ENCODE peak calls at places on chromosomes 16 and 17, in eight cellular contexts. N is CD8-positive, alpha-beta T cell; Y is spleen; F is HL-60; O is aorta; L is IMR-90; T is PC-9; V is psoas muscle. X is an unnamed sample.

GRCh38 chr16:49835116-49835880 is 20.6 kb downstream of the ZNF423 start:
- DNase-seq in T (no peak), F (no peak), N (no peak), Y (no peak), O (no peak), L (no peak), V (peak; percentile 60), X (no peak)

GRCh38 chr17:61235821-61236197 is 163.8 kb upstream of the TBX2 start:
- DNase-seq in N (no peak), V (no peak), O (no peak), L (peak; percentile 84), Y (no peak), F (no peak), T (no peak), X (peak; percentile 64)

GRCh38 chr17:64787921-64788271 is 125.8 kb upstream of the SMURF2 start:
- DNase-seq in V (peak; percentile 76), Y (no peak), F (no peak), O (peak; percentile 62), L (no peak), N (no peak), T (no peak), X (no peak)

GRCh38 chr16:25121824-25122600 is 10.5 kb downstream of the LCMT1 start:
- DNase-seq in V (no peak), Y (no peak), T (no peak), L (no peak), F (no peak), O (no peak), N (no peak), X (no peak)

GRCh38 chr16:80509872-80510271 is 30.9 kb upstream of the DYNLRB2 start:
- DNase-seq in Y (no peak), L (no peak), N (no peak), T (no peak), O (no peak), F (peak; percentile 15), V (no peak), X (no peak)

GRCh38 chr17:74176546-74177001 is 26.9 kb upstream of the RPL38 start:
- DNase-seq in T (peak; percentile 43), O (peak; percentile 81), V (peak; percentile 61), Y (peak; percentile 71), F (peak; percentile 51), L (peak; percentile 48), N (peak; percentile 24), X (peak; percentile 53)

GRCh38 chr16:68401871-68402747 is 46.2 kb downstream of the SMPD3 start:
- DNase-seq in V (no peak), O (peak; percentile 43), F (peak; percentile 54), N (no peak), T (peak; percentile 69), L (peak; percentile 68), Y (peak; percentile 31), X (no peak)

GRCh38 chr17:76714822-76715461 is 4.2 kb upstream of the MXRA7 start:
- DNase-seq in N (peak; percentile 88), T (no peak), V (peak; percentile 78), Y (peak; percentile 89), O (peak; percentile 91), F (peak; percentile 77), L (peak; percentile 59), X (peak; percentile 85)

GRCh38 chr17:50117202-50118040 is 12.5 kb downstream of the SAMD14 start:
- DNase-seq in N (peak; percentile 68), Y (peak; percentile 87), F (peak; percentile 61), V (peak; percentile 85), L (peak; percentile 35), O (peak; percentile 89), T (no peak), X (peak; percentile 66)

GRCh38 chr16:28984619-28985135 is at the start of gene LAT:
- DNase-seq in O (no peak), F (peak; percentile 68), T (no peak), Y (peak; percentile 94), V (peak; percentile 62), N (peak; percentile 85), L (no peak), X (peak; percentile 12)

GRCh38 chr17:36823850-36824677 is 113.2 kb upstream of the LHX1 start:
- DNase-seq in V (no peak), L (no peak), T (no peak), O (no peak), N (no peak), F (no peak), Y (peak; percentile 46), X (no peak)

GRCh38 chr16:78177927-78178326 is 78.5 kb downstream of the WWOX start:
- DNase-seq in T (no peak), V (no peak), N (no peak), O (no peak), Y (no peak), F (no peak), L (no peak), X (no peak)

GRCh38 chr17:78981010-78981888 is 1.5 kb upstream of the LGALS3BP start:
- DNase-seq in L (no peak), V (no peak), T (no peak), N (no peak), O (no peak), Y (no peak), F (no peak), X (no peak)

GRCh38 chr17:12673788-12674187 is 8.1 kb downstream of the MYOCD start:
- DNase-seq in Y (no peak), T (no peak), O (no peak), N (no peak), L (peak; percentile 75), V (no peak), F (no peak), X (no peak)

GRCh38 chr16:77540656-77541055 is 105.8 kb upstream of the ADAMTS18 start:
- DNase-seq in T (no peak), F (no peak), N (no peak), V (no peak), Y (no peak), L (no peak), O (no peak), X (no peak)

GRCh38 chr17:49471769-49472168 is 23.3 kb upstream of the NGFR start:
- DNase-seq in F (no peak), N (no peak), T (no peak), O (no peak), L (no peak), V (peak; percentile 7), Y (no peak), X (no peak)

GRCh38 chr17:59753522-59754467 is 46.3 kb downstream of the VMP1 start:
- DNase-seq in V (no peak), F (peak; percentile 58), Y (no peak), T (peak; percentile 79), L (peak; percentile 93), N (peak; percentile 15), O (no peak), X (no peak)

GRCh38 chr17:65261682-65262636 is 124.8 kb downstream of the RGS9 start:
- DNase-seq in T (no peak), O (no peak), F (no peak), L (peak; percentile 46), V (no peak), N (no peak), Y (no peak), X (no peak)

GRCh38 chr16:2422123-2422867 is 7.0 kb upstream of the CCNF start:
- DNase-seq in Y (no peak), T (no peak), L (no peak), N (no peak), F (no peak), V (no peak), O (no peak), X (no peak)

DNA sequence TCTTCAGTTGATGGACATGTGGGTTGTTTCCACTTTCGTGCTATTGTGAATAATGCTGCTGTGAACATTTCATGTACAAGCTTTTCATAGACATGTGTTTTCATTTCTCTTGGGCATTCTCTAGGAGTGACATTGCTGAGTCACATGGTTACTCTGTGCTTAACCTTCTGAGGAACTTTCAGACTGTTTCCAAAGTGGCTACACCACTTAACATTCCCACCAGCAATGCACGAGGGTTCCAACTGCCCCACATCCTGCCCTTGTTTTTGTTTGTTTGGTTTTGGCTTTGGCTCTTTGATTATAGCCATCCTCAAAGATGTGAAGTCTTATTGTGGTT is 14.2 kb upstream of the PEMT start:
- DNase-seq in O (no peak), V (no peak), Y (no peak), N (no peak), T (no peak), L (peak; percentile 58), F (no peak), X (peak; percentile 53)
- H3K27ac ChIP-seq in O (no peak overlapping the region), V (no peak overlapping the region), Y (peak overlapping the region; percentile 51), N (no peak overlapping the region), T (no peak overlapping the region), L (no peak overlapping the region), F (no peak overlapping the region), X (peak overlapping the region; percentile 43)

DNA sequence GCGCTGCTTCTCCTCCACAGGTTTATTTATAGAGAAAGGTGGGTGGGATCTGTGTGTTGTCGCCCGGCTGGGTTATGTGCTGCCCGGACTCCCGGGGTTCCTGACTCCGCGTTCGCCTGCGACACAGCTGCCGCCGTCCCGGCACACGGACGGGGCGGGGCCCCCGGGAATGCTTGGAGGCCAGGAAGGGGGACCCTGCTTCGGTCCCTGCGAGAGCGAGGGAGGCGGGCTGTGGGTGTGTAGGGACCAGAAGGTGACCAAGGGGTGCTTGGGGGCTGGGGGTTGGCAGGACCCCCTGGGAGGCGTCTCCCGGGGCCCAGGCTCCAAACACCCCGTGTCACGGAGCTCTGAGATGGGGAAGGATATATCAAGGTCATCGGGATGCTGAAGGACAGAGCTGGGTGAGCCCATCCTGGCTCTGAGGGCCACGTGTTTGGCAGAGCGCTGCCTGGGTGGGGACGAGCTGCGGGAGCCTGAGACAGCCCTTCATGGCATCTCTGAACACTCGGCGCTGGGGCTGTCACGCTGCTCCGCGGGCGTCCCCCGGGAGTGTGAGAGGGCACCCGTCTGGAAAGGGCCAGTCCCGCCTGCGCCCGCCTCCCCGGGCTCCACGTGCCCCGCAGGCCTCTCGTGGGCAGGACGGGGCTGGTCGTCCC is 4.2 kb downstream of the CACNA1H start:
- DNase-seq in N (no peak), L (no peak), F (no peak), Y (no peak), V (no peak), T (no peak), O (no peak), X (no peak)
- H3K27ac ChIP-seq in N (no peak overlapping the region), L (no peak overlapping the region), F (no peak overlapping the region), Y (no peak overlapping the region), V (peak overlapping the region; percentile 63), T (no peak overlapping the region), O (no peak overlapping the region), X (no peak overlapping the region)

GRCh38 chr17:34177642-34178041 is 77.4 kb upstream of the CCL2 start:
- DNase-seq in F (no peak), T (no peak), Y (no peak), L (peak; percentile 83), O (no peak), N (no peak), V (no peak), X (no peak)
- H3K27ac ChIP-seq in F (no peak overlapping the region), T (no peak overlapping the region), Y (peak overlapping the region; percentile 61), L (peak overlapping the region; percentile 95), O (no peak overlapping the region), N (no peak overlapping the region), V (no peak overlapping the region), X (no peak overlapping the region)

DNA sequence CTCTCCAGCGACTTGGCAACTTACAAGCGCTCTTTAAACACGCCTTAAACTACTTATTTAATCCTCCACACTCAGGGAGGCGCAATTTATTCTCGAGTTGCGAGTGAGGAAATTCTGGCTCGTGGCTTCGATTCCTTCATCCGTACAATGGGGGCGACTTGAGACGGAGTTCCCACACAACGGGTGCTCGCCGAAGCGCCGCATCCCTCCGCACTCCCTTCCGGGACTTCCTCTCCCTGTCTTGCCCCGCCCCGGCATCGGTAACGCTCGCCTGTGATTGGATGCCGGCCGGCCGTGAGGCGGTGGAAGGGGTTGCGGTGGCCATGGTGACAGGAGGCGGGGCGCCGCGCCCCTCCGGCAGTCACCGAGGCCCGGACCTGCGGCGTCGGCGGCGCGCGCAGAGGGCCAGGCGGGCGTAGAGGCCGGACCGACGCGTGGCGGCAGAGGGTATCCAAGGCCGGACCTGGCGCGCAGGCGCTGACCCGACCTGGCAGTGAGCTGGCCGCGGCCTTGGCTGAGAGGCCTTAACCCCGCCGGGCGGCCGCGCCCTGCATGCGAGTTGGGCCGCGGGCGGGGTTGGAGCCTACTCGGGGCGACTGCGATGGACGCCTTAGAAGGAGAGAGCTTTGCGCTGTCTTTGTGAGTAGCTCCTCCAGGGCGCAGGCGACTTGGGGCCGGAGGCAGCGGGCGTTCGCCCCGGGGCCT is at the start of gene ARL2BP:
- DNase-seq in L (peak; percentile 96), O (peak; percentile 99), F (peak; percentile 97), Y (peak; percentile 99), N (peak; percentile 97), T (peak; percentile 89), V (peak; percentile 99), X (peak; percentile 99)
- H3K27ac ChIP-seq in L (peak within 1 kb of the TSS; percentile 66), O (peak within 1 kb of the TSS; percentile 78), F (peak within 1 kb of the TSS; percentile 71), Y (peak within 1 kb of the TSS; percentile 93), N (peak within 1 kb of the TSS; percentile 50), T (peak within 1 kb of the TSS; percentile 63), V (peak within 1 kb of the TSS; percentile 87), X (peak within 1 kb of the TSS; percentile 89)